ENCODE peak calls at places on chromosomes 7 and 10, in six cellular contexts. R is NAMALWA; S is amniotic stem cell; V is left ventricle myocardium inferior; P is progenitor cell of endocrine pancreas; O is stimulated activated CD4-positive, alpha-beta T cell treated with anti-CD3 and anti-CD28 coated beads, Interleukin-15, amount 100 ng/mL, for 24 hours. U is an unnamed sample.

GRCh38 chr10:84539244-84539643 is 210.9 kb downstream of the CCSER2 start:
- DNase-seq in R (no peak), S (peak; percentile 29), V (no peak), P (no peak), O (no peak), U (no peak)

GRCh38 chr7:6212008-6212407 is 60.4 kb downstream of the CYTH3 start:
- DNase-seq in R (no peak), S (no peak), V (no peak), P (no peak), O (no peak), U (no peak)

GRCh38 chr10:89738551-89739209 is 37.3 kb downstream of the KIF20B start:
- DNase-seq in R (peak; percentile 48), S (no peak), V (no peak), P (no peak), O (no peak), U (no peak)

GRCh38 chr7:157276731-157277562 is 59.9 kb upstream of the DNAJB6 start:
- DNase-seq in R (peak; percentile 33), S (no peak), V (no peak), P (no peak), O (no peak), U (peak; percentile 61)

GRCh38 chr10:86603256-86603655 is 51.1 kb upstream of the OPN4 start:
- DNase-seq in R (no peak), S (no peak), V (no peak), P (no peak), O (no peak), U (no peak)

GRCh38 chr7:50666124-50666496 is 100.9 kb upstream of the DDC start:
- DNase-seq in R (no peak), S (no peak), V (no peak), P (no peak), O (no peak), U (no peak)

GRCh38 chr10:75469018-75469616 is 37.7 kb downstream of the LRMDA start:
- DNase-seq in R (no peak), S (peak; percentile 61), V (no peak), P (no peak), O (no peak), U (no peak)

GRCh38 chr7:100679129-100679926 is 5.8 kb downstream of the GNB2 start:
- DNase-seq in R (no peak), S (no peak), V (no peak), P (no peak), O (no peak), U (no peak)

GRCh38 chr7:70693690-70694356 is 438.1 kb upstream of the GALNT17 start:
- DNase-seq in R (peak; percentile 82), S (peak; percentile 32), V (peak; percentile 83), P (peak; percentile 57), O (peak; percentile 57), U (peak; percentile 86)

GRCh38 chr10:87850742-87851205 is 12.6 kb downstream of the KLLN start:
- DNase-seq in R (peak; percentile 78), S (peak; percentile 41), V (peak; percentile 45), P (no peak), O (peak; percentile 54), U (peak; percentile 50)

GRCh38 chr7:13904689-13905088 is 84.8 kb downstream of the ETV1 start:
- DNase-seq in R (no peak), S (no peak), V (no peak), P (no peak), O (no peak), U (no peak)

GRCh38 chr7:24123061-24123460 is 160.9 kb upstream of the NPY start:
- DNase-seq in R (no peak), S (no peak), V (no peak), P (no peak), O (no peak), U (no peak)

GRCh38 chr10:122590158-122590557 is 29.6 kb downstream of the DMBT1 start:
- DNase-seq in R (no peak), S (no peak), V (no peak), P (no peak), O (no peak), U (no peak)

GRCh38 chr10:119131512-119132240 is 27.8 kb downstream of the DENND10 start:
- DNase-seq in R (peak; percentile 71), S (no peak), V (no peak), P (no peak), O (peak; percentile 60), U (no peak)

GRCh38 chr10:89332718-89333281 is 5.0 kb downstream of the IFIT3 start:
- DNase-seq in R (peak; percentile 52), S (no peak), V (no peak), P (no peak), O (no peak), U (no peak)

GRCh38 chr7:83794834-83795233 is 145.9 kb upstream of the SEMA3E start:
- DNase-seq in R (no peak), S (no peak), V (no peak), P (no peak), O (no peak), U (no peak)

GRCh38 chr10:77069020-77069419 is 568.6 kb downstream of the KCNMA1 start:
- DNase-seq in R (no peak), S (no peak), V (no peak), P (no peak), O (no peak), U (no peak)

GRCh38 chr10:98407744-98408241 is 7.2 kb downstream of the PYROXD2 start:
- DNase-seq in R (no peak), S (no peak), V (no peak), P (no peak), O (no peak), U (no peak)

GRCh38 chr7:123282181-123282580 is 82.4 kb upstream of the SLC13A1 start:
- DNase-seq in R (no peak), S (no peak), V (no peak), P (no peak), O (no peak), U (no peak)

GRCh38 chr7:93980744-93981479 is 23.2 kb downstream of the BET1 start:
- DNase-seq in R (no peak), S (no peak), V (no peak), P (no peak), O (no peak), U (no peak)

GRCh38 chr7:157224627-157225026 is 85.9 kb downstream of the UBE3C start:
- DNase-seq in R (peak; percentile 40), S (no peak), V (no peak), P (no peak), O (no peak), U (no peak)

GRCh38 chr7:103573479-103574058 is 127.6 kb upstream of the SLC26A5 start:
- DNase-seq in R (peak; percentile 77), S (no peak), V (no peak), P (no peak), O (no peak), U (no peak)